ENCODE peak calls at places on chromosomes 5 and 9, in eight cellular contexts. M, Z, X, N, G, I, Y and E are unnamed samples.

GRCh38 chr5:162683280-162683679 is 615.7 kb downstream of the GABRG2 start:
- DNase-seq in M (peak; percentile 1), Z (no peak), X (no peak), N (no peak), G (no peak), I (no peak), Y (no peak), E (no peak)

GRCh38 chr5:136516617-136517016 is 151.3 kb upstream of the TRPC7 start:
- DNase-seq in M (no peak), Z (no peak), X (no peak), N (no peak), G (no peak), I (no peak), Y (no peak), E (no peak)

GRCh38 chr9:91211414-91211813 is 150.3 kb downstream of the AUH start:
- DNase-seq in M (no peak), Z (no peak), X (no peak), N (no peak), G (peak; percentile 77), I (no peak), Y (no peak), E (no peak)

GRCh38 chr5:178555771-178556211 is 34.4 kb downstream of the COL23A1 start:
- DNase-seq in M (no peak), Z (no peak), X (no peak), N (peak; percentile 68), G (no peak), I (no peak), Y (no peak), E (no peak)

GRCh38 chr5:141814064-141814982 is 63.9 kb downstream of the PCDH1 start:
- DNase-seq in M (peak; percentile 55), Z (no peak), X (peak; percentile 34), N (peak; percentile 95), G (peak; percentile 68), I (no peak), Y (peak; percentile 86), E (peak; percentile 64)

GRCh38 chr9:71924576-71924975 is 13.1 kb downstream of the C9orf85 start:
- DNase-seq in M (no peak), Z (no peak), X (no peak), N (no peak), G (no peak), I (no peak), Y (no peak), E (no peak)

GRCh38 chr5:180353963-180354574 is 933 bp upstream of the GFPT2 start:
- DNase-seq in M (no peak), Z (no peak), X (no peak), N (no peak), G (no peak), I (no peak), Y (no peak), E (no peak)

GRCh38 chr5:59838067-59838466 is 55.5 kb downstream of the PDE4D start:
- DNase-seq in M (no peak), Z (no peak), X (no peak), N (no peak), G (no peak), I (no peak), Y (no peak), E (no peak)

GRCh38 chr5:143682221-143682620 is 129.7 kb upstream of the HMHB1 start:
- DNase-seq in M (peak; percentile 32), Z (no peak), X (no peak), N (no peak), G (no peak), I (no peak), Y (no peak), E (no peak)

GRCh38 chr5:143680672-143681259 is 131.2 kb upstream of the HMHB1 start:
- DNase-seq in M (peak; percentile 82), Z (no peak), X (peak; percentile 86), N (no peak), G (no peak), I (no peak), Y (no peak), E (no peak)

GRCh38 chr5:143685416-143685815 is 126.5 kb upstream of the HMHB1 start:
- DNase-seq in M (peak; percentile 39), Z (no peak), X (peak; percentile 24), N (no peak), G (no peak), I (no peak), Y (no peak), E (no peak)

GRCh38 chr5:143683459-143683858 is 128.5 kb upstream of the HMHB1 start:
- DNase-seq in M (peak; percentile 79), Z (no peak), X (peak; percentile 50), N (no peak), G (no peak), I (no peak), Y (no peak), E (no peak)

DNA sequence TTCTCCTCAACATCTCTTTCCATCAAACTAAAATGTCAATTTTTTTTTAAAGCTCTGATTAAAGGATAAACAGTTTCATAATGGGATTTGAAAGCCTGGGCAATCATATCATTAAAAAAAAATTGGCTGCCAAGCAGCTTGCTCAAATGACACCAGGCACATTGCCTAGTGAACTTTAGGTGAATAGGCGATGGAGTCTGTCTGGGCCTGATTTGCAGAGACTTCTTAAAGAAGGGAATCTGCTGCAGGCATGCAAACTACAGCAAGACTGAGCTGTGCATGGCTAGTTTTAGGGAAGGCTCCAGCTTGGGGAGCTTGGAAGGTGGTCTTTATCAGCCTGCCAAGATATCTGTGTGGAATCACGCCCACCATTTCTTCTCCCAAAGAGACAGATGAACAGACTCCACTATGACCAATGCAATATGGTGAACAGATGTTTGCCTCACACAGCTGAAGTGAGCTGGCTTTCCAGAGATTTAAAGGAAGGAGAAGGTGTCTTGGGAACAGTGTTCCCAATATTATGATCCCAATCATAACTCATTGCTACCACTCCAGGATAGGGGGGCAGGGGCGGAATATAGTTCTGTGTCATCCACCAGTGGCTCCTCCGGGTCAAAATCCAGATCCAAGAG is 129.1 kb upstream of the HMHB1 start:
- DNase-seq in M (no peak), Z (no peak), X (no peak), N (no peak), G (no peak), I (no peak), Y (no peak), E (no peak)
- TF ChIP-seq EP300 in M (no peak), Z (no peak), X (no peak), N (no peak), G (no peak), I (no peak), Y (no peak), E (no peak)

GRCh38 chr9:79801459-79801858 is 229.7 kb downstream of the TLE4 start:
- DNase-seq in M (no peak), Z (no peak), X (no peak), N (no peak), G (no peak), I (no peak), Y (no peak), E (no peak)
- H3K27ac ChIP-seq in M (no peak overlapping the region), Z (no peak overlapping the region), X (no peak overlapping the region), N (no peak overlapping the region), G (no peak overlapping the region), I (no peak overlapping the region), Y (no peak overlapping the region), E (no peak overlapping the region)

GRCh38 chr5:74624009-74624408 is 16.5 kb downstream of the ENC1 start:
- DNase-seq in M (no peak), Z (no peak), X (no peak), N (no peak), G (no peak), I (no peak), Y (no peak), E (no peak)

GRCh38 chr5:74622122-74622521 is 18.4 kb downstream of the ENC1 start:
- DNase-seq in M (no peak), Z (no peak), X (no peak), N (no peak), G (no peak), I (no peak), Y (no peak), E (no peak)

GRCh38 chr5:74619308-74619707 is 21.2 kb downstream of the ENC1 start:
- DNase-seq in M (no peak), Z (no peak), X (peak; percentile 79), N (no peak), G (no peak), I (no peak), Y (no peak), E (no peak)

GRCh38 chr5:74622944-74623343 is 17.6 kb downstream of the ENC1 start:
- DNase-seq in M (no peak), Z (no peak), X (no peak), N (no peak), G (no peak), I (no peak), Y (no peak), E (no peak)

GRCh38 chr5:74621492-74621891 is 19.0 kb downstream of the ENC1 start:
- DNase-seq in M (no peak), Z (no peak), X (no peak), N (no peak), G (no peak), I (no peak), Y (no peak), E (no peak)
- TF ChIP-seq CTCF in M (no peak), Z (no peak), X (no peak), N (no peak), G (no peak), I (no peak), Y (no peak), E (no peak)

GRCh38 chr9:33106827-33107621 is 30.6 kb upstream of the SMU1 start:
- DNase-seq in M (no peak), Z (no peak), X (no peak), N (no peak), G (peak; percentile 45), I (no peak), Y (peak; percentile 23), E (no peak)
- TF ChIP-seq EP300 in M (no peak), Z (no peak), X (no peak), N (no peak), G (no peak), I (no peak), Y (no peak), E (no peak)

DNA sequence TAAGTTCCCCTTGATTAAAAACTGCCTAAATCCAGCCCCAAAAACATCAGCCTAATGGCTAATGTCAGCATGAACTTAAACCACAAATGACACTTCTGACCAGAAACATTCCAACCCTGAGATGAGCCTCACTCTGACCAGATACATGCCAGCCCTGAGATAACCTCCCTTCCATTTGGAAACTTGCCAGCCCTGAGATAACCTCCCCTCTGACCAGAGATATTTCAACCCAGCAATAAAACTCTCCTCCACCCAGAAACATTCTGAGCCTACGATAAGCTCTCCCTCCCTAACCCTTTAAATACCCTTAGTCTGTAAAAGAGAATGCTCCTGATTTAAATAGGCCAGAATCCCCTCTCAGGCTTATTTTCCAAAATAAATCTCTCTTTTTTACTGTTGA is 1035.7 kb upstream of the NUDT12 start:
- DNase-seq in M (no peak), Z (no peak), X (no peak), N (no peak), G (no peak), I (no peak), Y (no peak), E (no peak)
- H3K27ac ChIP-seq in M (no peak overlapping the region), Z (no peak overlapping the region), X (no peak overlapping the region), N (no peak overlapping the region), G (no peak overlapping the region), I (no peak overlapping the region), Y (no peak overlapping the region), E (no peak overlapping the region)